ENCODE peak calls at places on chromosomes 16 and 17, in five cellular contexts. L, P, Q, X and F are unnamed samples.

GRCh38 chr17:72591500-72592241 is 470.9 kb downstream of the SOX9 start:
- DNase-seq in L (peak), P (peak), Q (no peak), X (peak), F (no peak)

GRCh38 chr17:32564325-32564724 is 77.5 kb downstream of the CDK5R1 start:
- DNase-seq in L (no peak), P (no peak), Q (no peak), X (no peak), F (no peak)

GRCh38 chr17:74981979-74982662 is 5.3 kb upstream of the CDR2L start:
- DNase-seq in L (peak), P (peak), Q (peak), X (peak), F (peak)

GRCh38 chr17:58335779-58336455 is 7.3 kb upstream of the TSPOAP1 start:
- DNase-seq in L (peak), P (no peak), Q (no peak), X (no peak), F (no peak)

GRCh38 chr16:53756329-53756996 is 52.5 kb downstream of the FTO start:
- DNase-seq in L (no peak), P (peak), Q (peak), X (peak), F (no peak)

GRCh38 chr16:11407047-11407982 is 62.1 kb downstream of the RMI2 start:
- DNase-seq in L (peak), P (peak), Q (peak), X (peak), F (peak)

GRCh38 chr17:19317359-19318095 is 45.0 kb downstream of the B9D1 start:
- DNase-seq in L (peak), P (peak), Q (peak), X (peak), F (peak)

GRCh38 chr17:64028874-64029464 is 8.5 kb upstream of the ICAM2 start:
- DNase-seq in L (peak), P (peak), Q (peak), X (peak), F (peak)

GRCh38 chr16:10097273-10097672 is 85.0 kb downstream of the GRIN2A start:
- DNase-seq in L (no peak), P (no peak), Q (no peak), X (peak), F (no peak)

GRCh38 chr16:50520451-50521245 is 27.5 kb upstream of the NKD1 start:
- DNase-seq in L (no peak), P (no peak), Q (no peak), X (no peak), F (no peak)

GRCh38 chr16:77918792-77919707 is 103.3 kb upstream of the CLEC3A start:
- DNase-seq in L (no peak), P (no peak), Q (peak), X (peak), F (no peak)

GRCh38 chr16:894841-895240 is 75.9 kb downstream of the LMF1 start:
- DNase-seq in L (no peak), P (no peak), Q (no peak), X (no peak), F (no peak)

GRCh38 chr17:30389755-30390300 is 11.1 kb downstream of the CPD start:
- DNase-seq in L (no peak), P (no peak), Q (no peak), X (no peak), F (peak)

GRCh38 chr17:47265983-47266541 is 12.4 kb downstream of the ITGB3 start:
- DNase-seq in L (no peak), P (no peak), Q (peak), X (peak), F (peak)

GRCh38 chr17:2192367-2193028 is 111.1 kb downstream of the SMG6 start:
- DNase-seq in L (peak), P (no peak), Q (peak), X (peak), F (peak)

GRCh38 chr17:4557626-4558310 is 2.6 kb upstream of the MYBBP1A start:
- DNase-seq in L (no peak), P (no peak), Q (no peak), X (no peak), F (peak)

GRCh38 chr17:82647593-82648164 is 565 bp downstream of the WDR45B start:
- DNase-seq in L (peak), P (peak), Q (no peak), X (peak), F (peak)

GRCh38 chr16:65728172-65728571 is 606.3 kb upstream of the CDH11 start:
- DNase-seq in L (peak), P (peak), Q (no peak), X (no peak), F (no peak)

GRCh38 chr16:61879306-61879705 is 156.9 kb downstream of the CDH8 start:
- DNase-seq in L (no peak), P (no peak), Q (no peak), X (no peak), F (no peak)

GRCh38 chr17:64154321-64155089 is 24.6 kb upstream of the ERN1 start:
- DNase-seq in L (no peak), P (no peak), Q (no peak), X (no peak), F (no peak)

GRCh38 chr16:52569701-52570100 is 22.8 kb upstream of the TOX3 start:
- DNase-seq in L (no peak), P (no peak), Q (no peak), X (no peak), F (no peak)

DNA sequence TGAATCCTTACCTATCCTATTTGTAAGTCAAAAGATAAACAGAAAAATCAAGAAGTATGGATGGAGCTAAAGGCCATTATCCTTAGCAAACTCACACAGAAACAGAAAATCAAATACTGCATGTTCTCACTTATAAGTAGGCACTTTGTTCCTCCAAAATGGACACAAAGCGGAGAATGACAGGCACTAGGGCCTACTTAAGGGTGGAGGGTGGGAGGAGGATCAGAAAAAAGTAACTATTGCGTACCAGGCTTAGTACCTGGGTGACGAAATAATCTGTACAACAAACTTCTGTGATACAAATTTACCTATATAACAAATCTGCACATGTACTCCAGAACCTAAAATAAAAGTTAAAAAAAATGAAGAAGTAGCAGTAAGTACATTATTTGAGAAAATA is 164.3 kb downstream of the PARN start:
- DNase-seq in L (no peak), P (no peak), Q (no peak), X (no peak), F (no peak)
- H3K23ac ChIP-seq in L (no peak), P (no peak), Q (no peak), X (no peak), F (no peak)

DNA sequence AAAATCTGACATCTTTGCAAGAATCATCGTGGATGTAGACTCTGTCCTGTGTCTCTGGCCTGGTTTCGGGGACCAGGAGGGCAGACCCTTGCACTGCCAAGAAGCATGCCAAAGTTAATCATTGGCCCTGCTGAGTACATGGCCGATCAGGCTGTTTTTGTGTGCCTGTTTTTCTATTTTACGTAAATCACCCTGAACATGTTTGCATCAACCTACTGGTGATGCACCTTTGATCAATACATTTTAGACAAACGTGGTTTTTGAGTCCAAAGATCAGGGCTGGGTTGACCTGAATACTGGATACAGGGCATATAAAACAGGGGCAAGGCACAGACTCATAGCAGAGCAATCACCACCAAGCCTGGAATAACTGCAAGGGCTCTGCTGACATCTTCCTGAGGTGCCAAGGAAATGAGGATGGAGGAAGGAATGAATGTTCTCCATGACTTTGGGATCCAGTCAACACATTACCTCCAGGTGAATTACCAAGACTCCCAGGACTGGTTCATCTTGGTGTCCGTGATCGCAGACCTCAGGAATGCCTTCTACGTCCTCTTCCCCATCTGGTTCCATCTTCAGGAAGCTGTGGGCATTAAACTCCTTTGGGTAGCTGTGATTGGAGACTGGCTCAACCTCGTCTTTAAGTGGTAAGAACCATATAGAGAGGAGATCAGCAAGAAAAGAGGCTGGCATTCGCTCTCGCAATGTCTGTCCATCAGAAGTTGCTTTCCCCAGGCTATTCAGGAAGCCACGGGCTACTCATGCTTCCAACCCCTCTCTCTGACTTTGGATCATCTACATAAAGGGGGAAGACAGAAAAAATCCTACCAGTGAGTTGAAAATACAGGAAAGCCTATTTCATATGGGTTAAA is at the start of gene G6PC1:
- DNase-seq in L (no peak), P (no peak), Q (no peak), X (no peak), F (no peak)
- H3K9ac ChIP-seq in L (no peak), P (no peak), Q (no peak), X (no peak), F (no peak)

GRCh38 chr16:2468725-2469398 is 2.2 kb upstream of the NTN3 start:
- DNase-seq in L (no peak), P (no peak), Q (no peak), X (peak), F (no peak)
- H2BK5ac ChIP-seq in L (no peak), P (peak), Q (no peak), X (no peak), F (no peak)

DNA sequence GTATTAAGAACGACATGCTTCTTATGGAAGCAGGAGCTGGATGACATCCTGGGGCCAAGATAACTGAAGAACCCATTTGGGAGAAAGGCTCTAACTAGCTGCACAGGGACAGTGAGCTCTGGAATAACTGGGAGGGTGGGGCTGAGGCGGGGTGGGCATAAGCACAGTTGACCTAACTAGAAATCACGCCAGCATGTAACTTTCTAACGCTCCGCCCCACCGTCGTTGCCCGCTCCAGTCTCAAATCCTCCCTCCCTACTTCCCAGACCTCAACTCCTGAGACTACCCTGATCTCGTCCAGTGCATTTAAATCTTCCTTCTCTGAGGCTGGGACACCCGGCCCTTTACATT is 436 bp downstream of the PHB1 start:
- DNase-seq in L (peak), P (no peak), Q (no peak), X (no peak), F (no peak)
- H3K23ac ChIP-seq in L (no peak), P (no peak), Q (no peak), X (peak), F (no peak)

GRCh38 chr16:23651943-23652468 is 10.7 kb downstream of the DCTN5 start:
- DNase-seq in L (no peak), P (no peak), Q (no peak), X (no peak), F (no peak)

GRCh38 chr16:23650674-23651073 is 9.4 kb downstream of the DCTN5 start:
- DNase-seq in L (peak), P (no peak), Q (peak), X (no peak), F (no peak)
- H3K9ac ChIP-seq in L (no peak), P (no peak), Q (no peak), X (no peak), F (no peak)